ENCODE peak calls at places on chromosomes 4 and X, in four cellular contexts. One of them, this sample, is unnamed. For H3K9me1, the result is how much of the 10 kb centered on the place peaks cover.

GRCh38 chr4:100641326-100641725 is 123.5 kb upstream of the EMCN start:
- DNase-seq in endothelial cell of umbilical vein: peak
- DNase-seq in K562: no peak
- DNase-seq in IMR-90: no peak
- DNase-seq in this sample: no peak

GRCh38 chrX:36422368-36422767 is 502.8 kb downstream of the CFAP47 start:
- DNase-seq in endothelial cell of umbilical vein: no peak
- DNase-seq in K562: no peak
- DNase-seq in IMR-90: no peak
- DNase-seq in this sample: no peak

GRCh38 chr4:82797048-82797590 is 1.5 kb downstream of the SCD5 start:
- DNase-seq in endothelial cell of umbilical vein: peak
- DNase-seq in K562: no peak
- DNase-seq in IMR-90: no peak
- DNase-seq in this sample: no peak

GRCh38 chr4:52588097-52588496 is 71.0 kb downstream of the USP46 start:
- DNase-seq in endothelial cell of umbilical vein: peak
- DNase-seq in K562: peak
- DNase-seq in IMR-90: peak
- DNase-seq in this sample: no peak

GRCh38 chr4:88949605-88950004 is 107.4 kb downstream of the FAM13A start:
- DNase-seq in endothelial cell of umbilical vein: no peak
- DNase-seq in K562: no peak
- DNase-seq in IMR-90: no peak
- DNase-seq in this sample: no peak

GRCh38 chr4:60938181-60938580 is 261.9 kb upstream of the ADGRL3 start:
- DNase-seq in endothelial cell of umbilical vein: no peak
- DNase-seq in K562: no peak
- DNase-seq in IMR-90: no peak
- DNase-seq in this sample: no peak

GRCh38 chrX:97399400-97399799 is 515.7 kb downstream of the RPA4 start:
- DNase-seq in endothelial cell of umbilical vein: peak
- DNase-seq in K562: peak
- DNase-seq in IMR-90: peak
- DNase-seq in this sample: no peak

GRCh38 chr4:129231907-129232626 is 136.1 kb downstream of the C4orf33 start:
- DNase-seq in endothelial cell of umbilical vein: no peak
- DNase-seq in K562: no peak
- DNase-seq in IMR-90: no peak
- DNase-seq in this sample: no peak

GRCh38 chr4:20305976-20306375 is 54.3 kb downstream of the SLIT2 start:
- DNase-seq in endothelial cell of umbilical vein: no peak
- DNase-seq in K562: no peak
- DNase-seq in IMR-90: peak
- DNase-seq in this sample: no peak

GRCh38 chr4:108426493-108426892 is 193.9 kb upstream of the RPL34 start:
- DNase-seq in endothelial cell of umbilical vein: no peak
- DNase-seq in K562: no peak
- DNase-seq in IMR-90: peak
- DNase-seq in this sample: no peak

GRCh38 chr4:109276482-109277095 is 25.9 kb downstream of the COL25A1 start:
- DNase-seq in endothelial cell of umbilical vein: no peak
- DNase-seq in K562: no peak
- DNase-seq in IMR-90: no peak
- DNase-seq in this sample: no peak

GRCh38 chrX:108397627-108398392 is 40.4 kb downstream of the COL4A6 start:
- DNase-seq in endothelial cell of umbilical vein: peak
- DNase-seq in K562: no peak
- DNase-seq in IMR-90: peak
- DNase-seq in this sample: no peak

GRCh38 chrX:38172596-38172995 is 48.1 kb downstream of the SRPX start:
- DNase-seq in endothelial cell of umbilical vein: no peak
- DNase-seq in K562: no peak
- DNase-seq in IMR-90: peak
- DNase-seq in this sample: no peak

GRCh38 chr4:8849266-8850073 is 22.2 kb downstream of the HMX1 start:
- DNase-seq in endothelial cell of umbilical vein: no peak
- DNase-seq in K562: no peak
- DNase-seq in IMR-90: no peak
- DNase-seq in this sample: no peak

GRCh38 chr4:61500883-61501282 is 300.8 kb downstream of the ADGRL3 start:
- DNase-seq in endothelial cell of umbilical vein: no peak
- DNase-seq in K562: no peak
- DNase-seq in IMR-90: no peak
- DNase-seq in this sample: no peak

GRCh38 chr4:150098214-150098613 is 20.0 kb downstream of the DCLK2 start:
- DNase-seq in endothelial cell of umbilical vein: peak
- DNase-seq in K562: no peak
- DNase-seq in IMR-90: peak
- DNase-seq in this sample: no peak

GRCh38 chrX:103562801-103563200 is 22.5 kb upstream of the TCEAL4 start:
- DNase-seq in endothelial cell of umbilical vein: peak
- DNase-seq in K562: no peak
- DNase-seq in IMR-90: no peak
- DNase-seq in this sample: no peak

GRCh38 chr4:161601011-161601410 is 562.8 kb downstream of the FSTL5 start:
- DNase-seq in endothelial cell of umbilical vein: no peak
- DNase-seq in K562: no peak
- DNase-seq in IMR-90: no peak
- DNase-seq in this sample: no peak

GRCh38 chrX:131235768-131236167 is 53.3 kb downstream of the IGSF1 start:
- DNase-seq in endothelial cell of umbilical vein: no peak
- DNase-seq in K562: peak
- DNase-seq in IMR-90: no peak
- DNase-seq in this sample: no peak

GRCh38 chrX:69031181-69031580 is 134.1 kb downstream of the PJA1 start:
- DNase-seq in endothelial cell of umbilical vein: peak
- DNase-seq in K562: no peak
- DNase-seq in IMR-90: no peak
- DNase-seq in this sample: no peak

GRCh38 chr4:93396274-93396673 is 432.3 kb upstream of the ATOH1 start:
- DNase-seq in endothelial cell of umbilical vein: peak
- DNase-seq in K562: no peak
- DNase-seq in IMR-90: peak
- DNase-seq in this sample: no peak

GRCh38 chr4:123379392-123379791 is 17.2 kb upstream of the SPRY1 start:
- DNase-seq in endothelial cell of umbilical vein: no peak
- DNase-seq in K562: no peak
- DNase-seq in IMR-90: no peak
- DNase-seq in this sample: no peak

GRCh38 chr4:85475631-85476233 is 782 bp downstream of the ARHGAP24 start:
- DNase-seq in endothelial cell of umbilical vein: no peak
- DNase-seq in K562: no peak
- DNase-seq in IMR-90: no peak
- DNase-seq in this sample: no peak

GRCh38 chr4:32485976-32486375 is 1765.8 kb downstream of the PCDH7 start:
- DNase-seq in endothelial cell of umbilical vein: no peak
- DNase-seq in K562: no peak
- DNase-seq in IMR-90: no peak
- DNase-seq in this sample: no peak

GRCh38 chrX:44937606-44938005 is 64.6 kb downstream of the KDM6A start:
- DNase-seq in endothelial cell of umbilical vein: no peak
- DNase-seq in K562: no peak
- DNase-seq in IMR-90: no peak
- DNase-seq in this sample: no peak

GRCh38 chr4:109967798-109968520 is 55.3 kb downstream of the EGF start:
- DNase-seq in endothelial cell of umbilical vein: no peak
- DNase-seq in K562: no peak
- DNase-seq in IMR-90: peak
- DNase-seq in this sample: peak

GRCh38 chr4:40247350-40247749 is 50.5 kb downstream of the RHOH start:
- DNase-seq in endothelial cell of umbilical vein: no peak
- DNase-seq in K562: no peak
- DNase-seq in IMR-90: no peak
- DNase-seq in this sample: no peak

GRCh38 chr4:133555671-133556070 is 406.6 kb downstream of the PCDH10 start:
- DNase-seq in endothelial cell of umbilical vein: no peak
- DNase-seq in K562: no peak
- DNase-seq in IMR-90: peak
- DNase-seq in this sample: no peak

GRCh38 chr4:101597204-101597603 is 193.3 kb upstream of the BANK1 start:
- DNase-seq in endothelial cell of umbilical vein: no peak
- DNase-seq in K562: no peak
- DNase-seq in IMR-90: no peak
- DNase-seq in this sample: no peak

GRCh38 chr4:165502919-165503907 is 124.4 kb downstream of the CPE start:
- DNase-seq in endothelial cell of umbilical vein: peak
- DNase-seq in K562: no peak
- DNase-seq in IMR-90: peak
- DNase-seq in this sample: no peak

GRCh38 chrX:39268207-39268606 is 466.9 kb downstream of the MID1IP1 start:
- DNase-seq in endothelial cell of umbilical vein: no peak
- DNase-seq in K562: no peak
- DNase-seq in IMR-90: no peak
- DNase-seq in this sample: no peak
- H3K9me1 ChIP-seq in endothelial cell of umbilical vein: under half
- H3K9me1 ChIP-seq in K562: under half
- H3K9me1 ChIP-seq in IMR-90: under half
- H3K9me1 ChIP-seq in this sample: under half

GRCh38 chr4:183397741-183398297 is 46.6 kb upstream of the CDKN2AIP start:
- DNase-seq in endothelial cell of umbilical vein: no peak
- DNase-seq in K562: no peak
- DNase-seq in IMR-90: no peak
- DNase-seq in this sample: no peak
- H2AFZ ChIP-seq in endothelial cell of umbilical vein: peak
- H2AFZ ChIP-seq in K562: peak
- H2AFZ ChIP-seq in IMR-90: peak
- H2AFZ ChIP-seq in this sample: peak

GRCh38 chrX:2184089-2184488 is 316.7 kb downstream of the DHRSX start:
- DNase-seq in endothelial cell of umbilical vein: no peak
- DNase-seq in K562: no peak
- DNase-seq in IMR-90: no peak
- DNase-seq in this sample: no peak
- H3K9me1 ChIP-seq in endothelial cell of umbilical vein: under half
- H3K9me1 ChIP-seq in K562: under half
- H3K9me1 ChIP-seq in IMR-90: under half
- H3K9me1 ChIP-seq in this sample: under half

GRCh38 chr4:18021470-18021719 is 160 bp downstream of the LCORL start:
- DNase-seq in endothelial cell of umbilical vein: no peak
- DNase-seq in K562: no peak
- DNase-seq in IMR-90: peak
- DNase-seq in this sample: no peak

GRCh38 chr4:18021720-18022571 is at the start of gene LCORL:
- DNase-seq in endothelial cell of umbilical vein: peak
- DNase-seq in K562: peak
- DNase-seq in IMR-90: peak
- DNase-seq in this sample: peak

GRCh38 chr4:18020671-18021469 is 685 bp downstream of the LCORL start:
- DNase-seq in endothelial cell of umbilical vein: peak
- DNase-seq in K562: peak
- DNase-seq in IMR-90: peak
- DNase-seq in this sample: no peak

GRCh38 chr4:18022572-18023039 is 1.1 kb upstream of the LCORL start:
- DNase-seq in endothelial cell of umbilical vein: no peak
- DNase-seq in K562: peak
- DNase-seq in IMR-90: peak
- DNase-seq in this sample: no peak

GRCh38 chr4:18020145-18020670 is 1.3 kb downstream of the LCORL start:
- DNase-seq in endothelial cell of umbilical vein: peak
- DNase-seq in K562: peak
- DNase-seq in IMR-90: peak
- DNase-seq in this sample: no peak
- H2AFZ ChIP-seq in endothelial cell of umbilical vein: peak
- H2AFZ ChIP-seq in K562: peak
- H2AFZ ChIP-seq in IMR-90: peak
- H2AFZ ChIP-seq in this sample: peak

DNA sequence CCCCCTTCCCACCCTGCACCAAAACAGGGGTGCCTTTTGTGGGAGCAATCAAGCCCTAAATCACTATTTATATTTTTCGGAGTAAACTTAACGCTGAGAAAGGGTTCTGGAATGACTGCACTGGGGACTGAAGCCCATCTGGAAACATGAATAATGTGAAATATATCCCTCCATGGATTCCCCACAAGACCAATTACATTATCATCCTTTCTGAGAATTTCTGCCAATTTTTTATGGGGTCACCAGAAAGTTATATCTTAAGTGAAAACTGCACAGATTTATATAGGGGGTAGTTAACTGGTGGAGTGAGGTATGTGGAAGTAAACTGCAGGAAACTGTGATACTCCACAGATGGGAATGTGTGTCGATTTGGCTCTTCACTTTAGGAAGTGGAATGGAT is 41.3 kb upstream of the CBR4 start:
- DNase-seq in endothelial cell of umbilical vein: no peak
- DNase-seq in K562: no peak
- DNase-seq in IMR-90: no peak
- DNase-seq in this sample: no peak
- H3K9me1 ChIP-seq in endothelial cell of umbilical vein: under half
- H3K9me1 ChIP-seq in K562: under half
- H3K9me1 ChIP-seq in IMR-90: under half
- H3K9me1 ChIP-seq in this sample: under half

DNA sequence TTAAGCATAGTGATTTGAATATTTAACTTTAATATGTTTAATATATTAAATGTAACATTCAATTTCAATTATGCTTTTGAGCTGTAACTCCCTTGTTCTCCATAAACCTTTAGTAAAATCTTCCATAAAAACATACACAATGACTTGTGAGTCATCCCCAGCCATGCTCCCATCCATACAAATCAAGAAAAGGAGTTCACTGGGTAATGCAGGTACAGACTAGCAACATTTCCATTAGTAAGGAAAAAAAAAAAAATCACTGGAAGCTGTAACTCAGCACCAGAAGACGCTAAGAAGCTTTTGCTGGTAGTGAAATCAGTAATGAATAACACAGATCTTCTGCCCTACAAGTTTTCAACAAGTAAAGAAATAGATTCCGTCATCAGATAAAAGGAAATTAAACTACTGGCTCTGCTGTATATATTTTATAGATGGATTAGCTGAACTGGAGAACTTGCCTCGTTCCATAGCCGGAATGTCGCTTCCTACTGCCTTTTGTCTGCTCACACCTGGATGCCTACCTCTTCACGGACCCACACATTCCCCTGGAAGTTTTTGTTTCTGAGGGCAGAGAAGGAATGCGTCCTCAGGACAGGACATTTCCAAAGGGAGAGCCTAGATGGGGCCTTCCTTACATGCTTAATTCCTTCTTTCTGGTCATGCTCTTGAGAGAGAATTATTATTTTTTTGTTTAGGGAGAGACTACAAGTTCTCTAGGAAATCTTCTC is 298.4 kb upstream of the ANKRD50 start:
- DNase-seq in endothelial cell of umbilical vein: no peak
- DNase-seq in K562: no peak
- DNase-seq in IMR-90: peak
- DNase-seq in this sample: peak
- H2AFZ ChIP-seq in endothelial cell of umbilical vein: no peak
- H2AFZ ChIP-seq in K562: no peak
- H2AFZ ChIP-seq in IMR-90: no peak
- H2AFZ ChIP-seq in this sample: peak